ENCODE peak calls at places on chromosomes 2 and 18, in eight cellular contexts. S is HT1080, Q is kidney glomerular epithelial cell, Z is NAMALWA, H is kidney epithelial cell, W is heart right ventricle, D is Calu3, O is progenitor cell of endocrine pancreas. M is an unnamed sample.

GRCh38 chr2:240420206-240420899 is 15.1 kb upstream of the GPC1 start:
- DNase-seq in S (no peak), Q (no peak), Z (no peak), H (no peak), W (no peak), D (no peak), O (no peak), M (no peak)

GRCh38 chr2:39741871-39742270 is 37.2 kb downstream of the THUMPD2 start:
- DNase-seq in S (no peak), Q (no peak), Z (no peak), H (no peak), W (no peak), D (no peak), O (no peak), M (no peak)

GRCh38 chr2:171579481-171579880 is 57.2 kb downstream of the CYBRD1 start:
- DNase-seq in S (peak; percentile 48), Q (no peak), Z (no peak), H (no peak), W (no peak), D (no peak), O (no peak), M (no peak)

GRCh38 chr18:32372047-32372380 is 98.7 kb downstream of the GAREM1 start:
- DNase-seq in S (no peak), Q (no peak), Z (no peak), H (no peak), W (no peak), D (no peak), O (no peak), M (no peak)

GRCh38 chr2:120858361-120858760 is 122.7 kb downstream of the GLI2 start:
- DNase-seq in S (no peak), Q (no peak), Z (no peak), H (no peak), W (no peak), D (no peak), O (no peak), M (no peak)

GRCh38 chr2:41647468-41648042 is 400.3 kb upstream of the PKDCC start:
- DNase-seq in S (no peak), Q (no peak), Z (no peak), H (no peak), W (no peak), D (no peak), O (no peak), M (no peak)

GRCh38 chr18:56919190-56919589 is 227.7 kb upstream of the BOD1L2 start:
- DNase-seq in S (peak; percentile 42), Q (no peak), Z (no peak), H (no peak), W (no peak), D (no peak), O (no peak), M (no peak)

GRCh38 chr2:174263989-174264388 is 15.7 kb upstream of the OLA1 start:
- DNase-seq in S (peak; percentile 94), Q (peak; percentile 96), Z (no peak), H (peak; percentile 92), W (no peak), D (peak; percentile 35), O (no peak), M (no peak)

GRCh38 chr18:621181-621580 is 24.4 kb downstream of the CLUL1 start:
- DNase-seq in S (peak; percentile 31), Q (no peak), Z (no peak), H (no peak), W (no peak), D (no peak), O (no peak), M (peak; percentile 8)

GRCh38 chr2:177914247-177914646 is 158.3 kb downstream of the PDE11A start:
- DNase-seq in S (no peak), Q (no peak), Z (no peak), H (no peak), W (no peak), D (no peak), O (no peak), M (no peak)

GRCh38 chr18:34639662-34640061 is 70.4 kb upstream of the DTNA start:
- DNase-seq in S (no peak), Q (no peak), Z (no peak), H (no peak), W (no peak), D (no peak), O (no peak), M (no peak)

GRCh38 chr2:21438949-21439348 is 315.2 kb downstream of the TDRD15 start:
- DNase-seq in S (peak; percentile 81), Q (no peak), Z (no peak), H (peak; percentile 14), W (no peak), D (no peak), O (no peak), M (no peak)

GRCh38 chr2:72147303-72147970 is at the start of gene CYP26B1:
- DNase-seq in S (no peak), Q (no peak), Z (no peak), H (no peak), W (no peak), D (no peak), O (no peak), M (peak; percentile 36)

GRCh38 chr2:10269711-10270610 is 32.7 kb upstream of the HPCAL1 start:
- DNase-seq in S (no peak), Q (no peak), Z (no peak), H (no peak), W (no peak), D (no peak), O (no peak), M (no peak)

GRCh38 chr18:48929951-48930713 is 20.6 kb downstream of the SMAD7 start:
- DNase-seq in S (no peak), Q (peak; percentile 96), Z (no peak), H (peak; percentile 76), W (no peak), D (peak; percentile 59), O (peak; percentile 29), M (no peak)

GRCh38 chr2:233075966-233076339 is 15.8 kb downstream of the INPP5D start:
- DNase-seq in S (no peak), Q (no peak), Z (peak; percentile 89), H (no peak), W (no peak), D (no peak), O (no peak), M (no peak)

GRCh38 chr2:38315707-38316333 is 61.3 kb downstream of the ATL2 start:
- DNase-seq in S (peak; percentile 60), Q (peak; percentile 24), Z (peak; percentile 69), H (no peak), W (peak; percentile 32), D (peak; percentile 47), O (no peak), M (peak; percentile 76)

GRCh38 chr2:46390901-46391395 is 88.4 kb upstream of the TMEM247 start:
- DNase-seq in S (no peak), Q (no peak), Z (no peak), H (no peak), W (no peak), D (no peak), O (no peak), M (no peak)

M was measured in NCI-H524.